ENCODE peak calls at places on chromosome 15, in ten cellular contexts. U is HCT116; H is A673; P is endodermal cell; Q is effector memory CD4-positive, alpha-beta T cell; K is cardiac muscle cell; F is AG04450; M is AG04449; L is A549; D is H7. X is an unnamed sample.

GRCh38 chr15:44722011-44722410 is 10.7 kb downstream of the B2M start:
- DNase-seq in U (no peak), H (no peak), P (no peak), Q (no peak), K (no peak), F (no peak), M (no peak), L (no peak), D (no peak), X (no peak)

GRCh38 chr15:45399381-45400212 is 21.3 kb upstream of the GATM start:
- DNase-seq in U (peak; percentile 60), H (peak; percentile 66), P (peak; percentile 46), Q (no peak), K (peak; percentile 74), F (no peak), M (no peak), L (peak; percentile 18), D (peak; percentile 28), X (peak; percentile 26)

GRCh38 chr15:62603757-62604156 is 438.7 kb upstream of the C2CD4B start:
- DNase-seq in U (no peak), H (no peak), P (no peak), Q (no peak), K (peak; percentile 84), F (no peak), M (peak; percentile 31), L (no peak), D (no peak), X (no peak)

GRCh38 chr15:66560856-66561525 is 4.8 kb downstream of the LCTL start:
- DNase-seq in U (no peak), H (no peak), P (no peak), Q (no peak), K (no peak), F (no peak), M (no peak), L (no peak), D (no peak), X (no peak)

GRCh38 chr15:40263036-40263754 is 19.7 kb downstream of the ANKRD63 start:
- DNase-seq in U (no peak), H (no peak), P (no peak), Q (no peak), K (peak; percentile 64), F (peak; percentile 18), M (no peak), L (no peak), D (no peak), X (no peak)

GRCh38 chr15:43854801-43855200 is 28.0 kb downstream of the WDR76 start:
- DNase-seq in U (no peak), H (no peak), P (no peak), Q (no peak), K (peak; percentile 54), F (no peak), M (no peak), L (no peak), D (no peak), X (no peak)

GRCh38 chr15:45871121-45871855 is 236.5 kb downstream of the SQOR start:
- DNase-seq in U (no peak), H (no peak), P (no peak), Q (no peak), K (no peak), F (no peak), M (no peak), L (no peak), D (no peak), X (no peak)

GRCh38 chr15:51799174-51799907 is 30.1 kb upstream of the TMOD3 start:
- DNase-seq in U (no peak), H (no peak), P (no peak), Q (no peak), K (no peak), F (no peak), M (no peak), L (no peak), D (no peak), X (no peak)

GRCh38 chr15:24861014-24861690 is 93.6 kb upstream of the SNRPN start:
- DNase-seq in U (no peak), H (no peak), P (no peak), Q (no peak), K (no peak), F (no peak), M (no peak), L (no peak), D (no peak), X (no peak)

GRCh38 chr15:24858737-24859601 is 95.8 kb upstream of the SNRPN start:
- DNase-seq in U (no peak), H (no peak), P (peak; percentile 82), Q (no peak), K (no peak), F (peak; percentile 38), M (no peak), L (no peak), D (no peak), X (no peak)

GRCh38 chr15:24856397-24857093 is 98.2 kb upstream of the SNRPN start:
- DNase-seq in U (no peak), H (no peak), P (peak; percentile 96), Q (no peak), K (peak; percentile 7), F (peak; percentile 67), M (no peak), L (no peak), D (peak; percentile 73), X (no peak)

GRCh38 chr15:24857094-24857437 is 97.7 kb upstream of the SNRPN start:
- DNase-seq in U (no peak), H (no peak), P (no peak), Q (no peak), K (no peak), F (no peak), M (no peak), L (no peak), D (no peak), X (no peak)

GRCh38 chr15:24857777-24858176 is 97.0 kb upstream of the SNRPN start:
- DNase-seq in U (no peak), H (no peak), P (peak; percentile 67), Q (no peak), K (no peak), F (no peak), M (no peak), L (no peak), D (no peak), X (no peak)
- H3K4me3 ChIP-seq in U (no peak overlapping the region), H (no peak overlapping the region), P (peak overlapping the region; percentile 83), Q (no peak overlapping the region), K (peak overlapping the region; percentile 83), F (peak overlapping the region; percentile 46), M (peak overlapping the region; percentile 16), L (no peak overlapping the region), D (no peak overlapping the region), X (no peak overlapping the region)

GRCh38 chr15:31345606-31346366 is 19.2 kb downstream of the KLF13 start:
- DNase-seq in U (no peak), H (no peak), P (no peak), Q (no peak), K (no peak), F (no peak), M (no peak), L (no peak), D (no peak), X (no peak)

GRCh38 chr15:31343831-31344230 is 17.2 kb downstream of the KLF13 start:
- DNase-seq in U (no peak), H (no peak), P (no peak), Q (no peak), K (no peak), F (no peak), M (no peak), L (no peak), D (no peak), X (no peak)

GRCh38 chr15:31346367-31347066 is 19.9 kb downstream of the KLF13 start:
- DNase-seq in U (no peak), H (no peak), P (no peak), Q (no peak), K (no peak), F (no peak), M (no peak), L (no peak), D (no peak), X (no peak)

GRCh38 chr15:31344266-31344665 is 17.6 kb downstream of the KLF13 start:
- DNase-seq in U (no peak), H (no peak), P (no peak), Q (no peak), K (no peak), F (no peak), M (no peak), L (no peak), D (no peak), X (no peak)

DNA sequence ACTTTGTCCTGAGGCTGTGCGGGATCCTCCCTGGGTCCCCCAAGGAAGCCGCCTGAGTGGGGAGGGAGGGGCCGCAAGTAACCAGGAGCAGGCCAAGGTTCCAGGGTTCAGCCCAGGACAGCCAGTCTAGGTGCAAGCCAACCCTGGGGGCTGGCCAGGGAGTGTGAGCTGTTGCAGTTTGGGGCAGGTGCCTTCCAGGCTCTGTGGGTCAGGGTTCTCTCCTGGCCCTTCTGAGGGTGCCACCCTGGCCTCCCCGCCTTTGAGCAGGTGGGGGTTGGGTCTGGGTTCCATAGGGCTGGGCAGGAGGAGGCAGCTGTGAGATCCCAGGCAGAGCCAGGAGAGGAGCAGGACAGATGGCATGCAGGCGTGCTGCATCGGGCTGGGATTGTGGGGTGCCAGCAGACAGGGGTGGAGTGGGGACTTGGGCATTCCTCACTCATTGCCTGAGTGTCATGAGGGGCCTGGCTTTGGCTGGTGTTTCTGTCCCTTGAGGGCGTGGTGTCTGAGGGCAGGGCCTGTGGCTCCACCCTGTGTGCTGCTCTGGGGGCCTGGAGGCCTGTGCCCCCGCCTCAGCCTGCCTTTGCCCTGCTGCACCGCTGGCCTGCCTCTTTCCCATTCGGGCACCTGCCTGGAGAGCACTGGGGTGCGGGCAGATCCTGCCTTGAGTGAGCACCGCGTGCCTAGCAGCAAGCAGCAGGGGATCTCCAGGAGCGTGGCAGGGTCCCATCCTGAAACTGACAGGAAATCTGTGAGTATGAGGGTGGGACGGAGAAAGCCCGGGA is 18.4 kb downstream of the KLF13 start:
- DNase-seq in U (no peak), H (no peak), P (no peak), Q (no peak), K (no peak), F (no peak), M (no peak), L (no peak), D (no peak), X (no peak)
- H3K4me3 ChIP-seq in U (no peak overlapping the region), H (no peak overlapping the region), P (no peak overlapping the region), Q (peak overlapping the region; percentile 39), K (no peak overlapping the region), F (no peak overlapping the region), M (no peak overlapping the region), L (no peak overlapping the region), D (no peak overlapping the region), X (no peak overlapping the region)

GRCh38 chr15:80265021-80265420 is 13.0 kb upstream of the CTXND1 start:
- DNase-seq in U (no peak), H (no peak), P (peak; percentile 30), Q (no peak), K (no peak), F (no peak), M (no peak), L (no peak), D (no peak), X (no peak)

GRCh38 chr15:80260566-80260965 is 8.6 kb upstream of the CTXND1 start:
- DNase-seq in U (no peak), H (no peak), P (peak; percentile 44), Q (no peak), K (no peak), F (no peak), M (no peak), L (no peak), D (no peak), X (no peak)

GRCh38 chr15:80264031-80264430 is 12.0 kb upstream of the CTXND1 start:
- DNase-seq in U (no peak), H (no peak), P (peak; percentile 47), Q (no peak), K (peak; percentile 31), F (no peak), M (no peak), L (no peak), D (peak; percentile 36), X (no peak)

GRCh38 chr15:80259942-80260510 is 8.0 kb upstream of the CTXND1 start:
- DNase-seq in U (no peak), H (no peak), P (peak; percentile 31), Q (no peak), K (no peak), F (no peak), M (no peak), L (no peak), D (no peak), X (no peak)
- H3K4me3 ChIP-seq in U (no peak overlapping the region), H (no peak overlapping the region), P (no peak overlapping the region), Q (no peak overlapping the region), K (no peak overlapping the region), F (no peak overlapping the region), M (no peak overlapping the region), L (no peak overlapping the region), D (no peak overlapping the region), X (no peak overlapping the region)

GRCh38 chr15:73127302-73127936 is 75.2 kb downstream of the NEO1 start:
- DNase-seq in U (peak; percentile 18), H (peak; percentile 68), P (peak; percentile 76), Q (no peak), K (peak; percentile 48), F (no peak), M (no peak), L (peak; percentile 58), D (peak; percentile 28), X (peak; percentile 8)
- H3K4me3 ChIP-seq in U (no peak overlapping the region), H (no peak overlapping the region), P (no peak overlapping the region), Q (no peak overlapping the region), K (no peak overlapping the region), F (no peak overlapping the region), M (no peak overlapping the region), L (no peak overlapping the region), D (no peak overlapping the region), X (no peak overlapping the region)

X was measured in HL-60.